ENCODE peak calls at places on chromosomes 16 and 17, in eight cellular contexts. B is pancreas; R is NCI-H446; S is CD8-positive, alpha-beta T cell; H is neural crest cell; O is NCI-H1092 treated with DMSO at 0.1 percent for 48 hours; Y is effector CD4-positive, alpha-beta T cell; N is cardiac muscle cell. C is an unnamed sample.

GRCh38 chr17:4365628-4366311 is 705 bp downstream of the UBE2G1 start:
- DNase-seq in B (peak; percentile 89), R (peak; percentile 23), S (peak; percentile 36), H (peak; percentile 48), O (peak; percentile 42), Y (peak; percentile 23), N (peak; percentile 68), C (no peak)

GRCh38 chr16:28140788-28141618 is 70.8 kb downstream of the XPO6 start:
- DNase-seq in B (no peak), R (no peak), S (peak; percentile 89), H (no peak), O (no peak), Y (peak; percentile 71), N (no peak), C (no peak)

GRCh38 chr16:11112723-11113348 is 143.2 kb downstream of the SOCS1 start:
- DNase-seq in B (no peak), R (no peak), S (no peak), H (no peak), O (peak; percentile 72), Y (no peak), N (no peak), C (peak; percentile 37)

GRCh38 chr16:21952040-21952792 is 945 bp upstream of the UQCRC2 start:
- DNase-seq in B (peak; percentile 81), R (peak; percentile 72), S (peak; percentile 83), H (peak; percentile 48), O (peak; percentile 62), Y (peak; percentile 71), N (peak; percentile 87), C (no peak)

GRCh38 chr16:58713742-58714141 is 20.4 kb downstream of the GOT2 start:
- DNase-seq in B (no peak), R (no peak), S (no peak), H (no peak), O (no peak), Y (no peak), N (no peak), C (no peak)

GRCh38 chr17:82544431-82545070 is 25.0 kb downstream of the FOXK2 start:
- DNase-seq in B (peak; percentile 22), R (no peak), S (no peak), H (no peak), O (no peak), Y (no peak), N (peak; percentile 45), C (no peak)

GRCh38 chr16:180921-181667 is 835 bp downstream of the HBQ1 start:
- DNase-seq in B (peak; percentile 90), R (peak; percentile 80), S (peak; percentile 80), H (peak; percentile 89), O (peak; percentile 69), Y (peak; percentile 80), N (peak; percentile 86), C (peak; percentile 85)

GRCh38 chr17:81332949-81333570 is 38.0 kb upstream of the SLC38A10 start:
- DNase-seq in B (peak; percentile 59), R (no peak), S (no peak), H (no peak), O (no peak), Y (no peak), N (no peak), C (no peak)

GRCh38 chr16:81873843-81874752 is 95.0 kb downstream of the PLCG2 start:
- DNase-seq in B (no peak), R (peak; percentile 2), S (peak; percentile 47), H (peak; percentile 59), O (no peak), Y (peak; percentile 6), N (peak; percentile 75), C (no peak)

GRCh38 chr17:48910370-48910769 is 2.2 kb downstream of the UBE2Z start:
- DNase-seq in B (no peak), R (no peak), S (no peak), H (no peak), O (no peak), Y (no peak), N (no peak), C (no peak)

GRCh38 chr16:23131036-23131435 is 18.2 kb downstream of the USP31 start:
- DNase-seq in B (no peak), R (no peak), S (no peak), H (no peak), O (no peak), Y (no peak), N (no peak), C (no peak)

GRCh38 chr17:21166599-21167265 is 40.0 kb downstream of the DHRS7B start:
- DNase-seq in B (no peak), R (no peak), S (no peak), H (no peak), O (no peak), Y (no peak), N (no peak), C (no peak)

GRCh38 chr16:81614654-81615359 is 164.3 kb upstream of the PLCG2 start:
- DNase-seq in B (no peak), R (no peak), S (no peak), H (no peak), O (no peak), Y (no peak), N (no peak), C (no peak)

GRCh38 chr16:1439058-1439698 is 5.2 kb downstream of the CCDC154 start:
- DNase-seq in B (peak; percentile 70), R (no peak), S (peak; percentile 8), H (no peak), O (no peak), Y (no peak), N (no peak), C (no peak)

GRCh38 chr16:50067290-50067853 is 1.6 kb downstream of the HEATR3 start:
- DNase-seq in B (no peak), R (no peak), S (peak; percentile 55), H (peak; percentile 8), O (no peak), Y (peak; percentile 12), N (peak; percentile 51), C (no peak)

C was measured in NCI-H2107.